ENCODE peak calls at places on chromosomes 2 and 18, in eight cellular contexts. One of them, this sample, is unnamed.
A peak's percentile ranks its signal among the peaks of the same experiment; 100 is the strongest.

GRCh38 chr2:155218945-155219344 is 520.5 kb downstream of the KCNJ3 start:
- DNase-seq in adrenal gland: no peak
- DNase-seq in fibroblast of pulmonary artery: no peak
- DNase-seq in esophagus squamous epithelium: no peak
- DNase-seq in AG10803: no peak
- DNase-seq in A549: no peak
- DNase-seq in GM12865: peak; percentile 16
- DNase-seq in HepG2: no peak
- DNase-seq in this sample: no peak

GRCh38 chr2:136327162-136327852 is 209.4 kb upstream of the CXCR4 start:
- DNase-seq in adrenal gland: no peak
- DNase-seq in fibroblast of pulmonary artery: peak; percentile 10
- DNase-seq in esophagus squamous epithelium: no peak
- DNase-seq in AG10803: no peak
- DNase-seq in A549: no peak
- DNase-seq in GM12865: peak; percentile 93
- DNase-seq in HepG2: no peak
- DNase-seq in this sample: peak; percentile 73

GRCh38 chr2:19474128-19474527 is 115.7 kb upstream of the OSR1 start:
- DNase-seq in adrenal gland: no peak
- DNase-seq in fibroblast of pulmonary artery: peak; percentile 22
- DNase-seq in esophagus squamous epithelium: no peak
- DNase-seq in AG10803: peak; percentile 93
- DNase-seq in A549: no peak
- DNase-seq in GM12865: peak; percentile 63
- DNase-seq in HepG2: no peak
- DNase-seq in this sample: peak; percentile 73

GRCh38 chr2:99028558-99028957 is 92.5 kb upstream of the CRACDL start:
- DNase-seq in adrenal gland: no peak
- DNase-seq in fibroblast of pulmonary artery: no peak
- DNase-seq in esophagus squamous epithelium: no peak
- DNase-seq in AG10803: no peak
- DNase-seq in A549: no peak
- DNase-seq in GM12865: no peak
- DNase-seq in HepG2: no peak
- DNase-seq in this sample: no peak

GRCh38 chr2:11397513-11397912 is 53.1 kb upstream of the ROCK2 start:
- DNase-seq in adrenal gland: no peak
- DNase-seq in fibroblast of pulmonary artery: no peak
- DNase-seq in esophagus squamous epithelium: no peak
- DNase-seq in AG10803: no peak
- DNase-seq in A549: no peak
- DNase-seq in GM12865: no peak
- DNase-seq in HepG2: no peak
- DNase-seq in this sample: no peak

GRCh38 chr2:16314691-16315457 is 350.8 kb downstream of the CYRIA start:
- DNase-seq in adrenal gland: no peak
- DNase-seq in fibroblast of pulmonary artery: no peak
- DNase-seq in esophagus squamous epithelium: no peak
- DNase-seq in AG10803: no peak
- DNase-seq in A549: no peak
- DNase-seq in GM12865: no peak
- DNase-seq in HepG2: no peak
- DNase-seq in this sample: no peak

GRCh38 chr18:66792466-66792865 is 188.6 kb upstream of the CDH19 start:
- DNase-seq in adrenal gland: no peak
- DNase-seq in fibroblast of pulmonary artery: peak; percentile 49
- DNase-seq in esophagus squamous epithelium: no peak
- DNase-seq in AG10803: no peak
- DNase-seq in A549: no peak
- DNase-seq in GM12865: no peak
- DNase-seq in HepG2: no peak
- DNase-seq in this sample: no peak

GRCh38 chr2:177029075-177029474 is 183.5 kb upstream of the HNRNPA3 start:
- DNase-seq in adrenal gland: no peak
- DNase-seq in fibroblast of pulmonary artery: no peak
- DNase-seq in esophagus squamous epithelium: no peak
- DNase-seq in AG10803: no peak
- DNase-seq in A549: no peak
- DNase-seq in GM12865: no peak
- DNase-seq in HepG2: no peak
- DNase-seq in this sample: no peak

GRCh38 chr2:38201784-38202183 is 125.8 kb upstream of the CYP1B1 start:
- DNase-seq in adrenal gland: no peak
- DNase-seq in fibroblast of pulmonary artery: no peak
- DNase-seq in esophagus squamous epithelium: no peak
- DNase-seq in AG10803: no peak
- DNase-seq in A549: no peak
- DNase-seq in GM12865: no peak
- DNase-seq in HepG2: no peak
- DNase-seq in this sample: no peak

GRCh38 chr2:37985333-37985732 is 60.2 kb downstream of the RMDN2 start:
- DNase-seq in adrenal gland: no peak
- DNase-seq in fibroblast of pulmonary artery: peak; percentile 53
- DNase-seq in esophagus squamous epithelium: no peak
- DNase-seq in AG10803: peak; percentile 75
- DNase-seq in A549: no peak
- DNase-seq in GM12865: peak; percentile 35
- DNase-seq in HepG2: no peak
- DNase-seq in this sample: peak; percentile 24

GRCh38 chr2:42859006-42859552 is 66.7 kb upstream of the HAAO start:
- DNase-seq in adrenal gland: peak; percentile 83
- DNase-seq in fibroblast of pulmonary artery: peak; percentile 90
- DNase-seq in esophagus squamous epithelium: no peak
- DNase-seq in AG10803: peak; percentile 73
- DNase-seq in A549: peak; percentile 61
- DNase-seq in GM12865: peak; percentile 77
- DNase-seq in HepG2: peak; percentile 81
- DNase-seq in this sample: peak; percentile 42

GRCh38 chr2:48870503-48870902 is 115.0 kb upstream of the LHCGR start:
- DNase-seq in adrenal gland: no peak
- DNase-seq in fibroblast of pulmonary artery: no peak
- DNase-seq in esophagus squamous epithelium: no peak
- DNase-seq in AG10803: no peak
- DNase-seq in A549: no peak
- DNase-seq in GM12865: no peak
- DNase-seq in HepG2: no peak
- DNase-seq in this sample: no peak

GRCh38 chr2:175441361-175441760 is 259.9 kb upstream of the ATP5MC3 start:
- DNase-seq in adrenal gland: no peak
- DNase-seq in fibroblast of pulmonary artery: no peak
- DNase-seq in esophagus squamous epithelium: no peak
- DNase-seq in AG10803: no peak
- DNase-seq in A549: no peak
- DNase-seq in GM12865: no peak
- DNase-seq in HepG2: no peak
- DNase-seq in this sample: no peak

GRCh38 chr2:219155054-219155644 is 5.5 kb downstream of the NHEJ1 start:
- DNase-seq in adrenal gland: peak; percentile 56
- DNase-seq in fibroblast of pulmonary artery: peak; percentile 85
- DNase-seq in esophagus squamous epithelium: no peak
- DNase-seq in AG10803: peak; percentile 70
- DNase-seq in A549: peak; percentile 64
- DNase-seq in GM12865: peak; percentile 73
- DNase-seq in HepG2: peak; percentile 83
- DNase-seq in this sample: no peak

GRCh38 chr18:64982414-64983096 is 768.3 kb upstream of the CDH7 start:
- DNase-seq in adrenal gland: no peak
- DNase-seq in fibroblast of pulmonary artery: no peak
- DNase-seq in esophagus squamous epithelium: no peak
- DNase-seq in AG10803: no peak
- DNase-seq in A549: no peak
- DNase-seq in GM12865: no peak
- DNase-seq in HepG2: no peak
- DNase-seq in this sample: no peak

GRCh38 chr2:157229572-157229971 is 27.9 kb upstream of the GALNT5 start:
- DNase-seq in adrenal gland: peak; percentile 64
- DNase-seq in fibroblast of pulmonary artery: peak; percentile 71
- DNase-seq in esophagus squamous epithelium: no peak
- DNase-seq in AG10803: peak; percentile 93
- DNase-seq in A549: no peak
- DNase-seq in GM12865: no peak
- DNase-seq in HepG2: no peak
- DNase-seq in this sample: no peak

GRCh38 chr2:54208364-54209240 is 47.4 kb downstream of the TSPYL6 start:
- DNase-seq in adrenal gland: no peak
- DNase-seq in fibroblast of pulmonary artery: peak; percentile 64
- DNase-seq in esophagus squamous epithelium: no peak
- DNase-seq in AG10803: peak; percentile 74
- DNase-seq in A549: no peak
- DNase-seq in GM12865: no peak
- DNase-seq in HepG2: peak; percentile 29
- DNase-seq in this sample: no peak

GRCh38 chr2:104434363-104434792 is 419.5 kb upstream of the POU3F3 start:
- DNase-seq in adrenal gland: no peak
- DNase-seq in fibroblast of pulmonary artery: no peak
- DNase-seq in esophagus squamous epithelium: no peak
- DNase-seq in AG10803: no peak
- DNase-seq in A549: no peak
- DNase-seq in GM12865: peak; percentile 63
- DNase-seq in HepG2: no peak
- DNase-seq in this sample: no peak
- TF ChIP-seq CTCF in adrenal gland: no peak
- TF ChIP-seq CTCF in fibroblast of pulmonary artery: no peak
- TF ChIP-seq CTCF in esophagus squamous epithelium: no peak
- TF ChIP-seq CTCF in AG10803: no peak
- TF ChIP-seq CTCF in A549: no peak
- TF ChIP-seq CTCF in GM12865: no peak
- TF ChIP-seq CTCF in HepG2: no peak
- TF ChIP-seq CTCF in this sample: no peak

GRCh38 chr2:72147971-72148369 is 308 bp upstream of the CYP26B1 start:
- DNase-seq in adrenal gland: no peak
- DNase-seq in fibroblast of pulmonary artery: no peak
- DNase-seq in esophagus squamous epithelium: no peak
- DNase-seq in AG10803: no peak
- DNase-seq in A549: no peak
- DNase-seq in GM12865: no peak
- DNase-seq in HepG2: no peak
- DNase-seq in this sample: no peak

GRCh38 chr2:72150157-72150960 is 2.7 kb upstream of the CYP26B1 start:
- DNase-seq in adrenal gland: peak; percentile 89
- DNase-seq in fibroblast of pulmonary artery: peak; percentile 79
- DNase-seq in esophagus squamous epithelium: no peak
- DNase-seq in AG10803: peak; percentile 66
- DNase-seq in A549: peak; percentile 83
- DNase-seq in GM12865: peak; percentile 65
- DNase-seq in HepG2: peak; percentile 75
- DNase-seq in this sample: peak; percentile 13

GRCh38 chr2:72149556-72150156 is 2.0 kb upstream of the CYP26B1 start:
- DNase-seq in adrenal gland: peak; percentile 24
- DNase-seq in fibroblast of pulmonary artery: no peak
- DNase-seq in esophagus squamous epithelium: no peak
- DNase-seq in AG10803: no peak
- DNase-seq in A549: no peak
- DNase-seq in GM12865: no peak
- DNase-seq in HepG2: no peak
- DNase-seq in this sample: no peak

GRCh38 chr2:72148391-72148974 is 821 bp upstream of the CYP26B1 start:
- DNase-seq in adrenal gland: no peak
- DNase-seq in fibroblast of pulmonary artery: no peak
- DNase-seq in esophagus squamous epithelium: no peak
- DNase-seq in AG10803: no peak
- DNase-seq in A549: no peak
- DNase-seq in GM12865: no peak
- DNase-seq in HepG2: no peak
- DNase-seq in this sample: no peak

GRCh38 chr2:72148975-72149555 is 1.4 kb upstream of the CYP26B1 start:
- DNase-seq in adrenal gland: peak; percentile 28
- DNase-seq in fibroblast of pulmonary artery: peak; percentile 22
- DNase-seq in esophagus squamous epithelium: no peak
- DNase-seq in AG10803: peak; percentile 28
- DNase-seq in A549: no peak
- DNase-seq in GM12865: no peak
- DNase-seq in HepG2: no peak
- DNase-seq in this sample: no peak
- H3K4me3 ChIP-seq in adrenal gland: no peak overlapping the region
- H3K4me3 ChIP-seq in fibroblast of pulmonary artery: peak overlapping the region; percentile 59
- H3K4me3 ChIP-seq in esophagus squamous epithelium: peak overlapping the region; percentile 40
- H3K4me3 ChIP-seq in AG10803: peak overlapping the region; percentile 59
- H3K4me3 ChIP-seq in A549: peak overlapping the region; percentile 61
- H3K4me3 ChIP-seq in GM12865: no peak overlapping the region
- H3K4me3 ChIP-seq in HepG2: peak overlapping the region; percentile 53
- H3K4me3 ChIP-seq in this sample: no peak overlapping the region

GRCh38 chr2:33577084-33577483 is 22.0 kb downstream of the FAM98A start:
- DNase-seq in adrenal gland: no peak
- DNase-seq in fibroblast of pulmonary artery: no peak
- DNase-seq in esophagus squamous epithelium: no peak
- DNase-seq in AG10803: no peak
- DNase-seq in A549: no peak
- DNase-seq in GM12865: no peak
- DNase-seq in HepG2: no peak
- DNase-seq in this sample: no peak

GRCh38 chr2:33577660-33578059 is 21.4 kb downstream of the FAM98A start:
- DNase-seq in adrenal gland: no peak
- DNase-seq in fibroblast of pulmonary artery: peak; percentile 55
- DNase-seq in esophagus squamous epithelium: no peak
- DNase-seq in AG10803: peak; percentile 34
- DNase-seq in A549: no peak
- DNase-seq in GM12865: no peak
- DNase-seq in HepG2: no peak
- DNase-seq in this sample: no peak

GRCh38 chr2:33581857-33582256 is 17.2 kb downstream of the FAM98A start:
- DNase-seq in adrenal gland: no peak
- DNase-seq in fibroblast of pulmonary artery: no peak
- DNase-seq in esophagus squamous epithelium: no peak
- DNase-seq in AG10803: no peak
- DNase-seq in A549: no peak
- DNase-seq in GM12865: no peak
- DNase-seq in HepG2: no peak
- DNase-seq in this sample: no peak

GRCh38 chr2:33583194-33583938 is 15.7 kb downstream of the FAM98A start:
- DNase-seq in adrenal gland: peak; percentile 40
- DNase-seq in fibroblast of pulmonary artery: peak; percentile 65
- DNase-seq in esophagus squamous epithelium: no peak
- DNase-seq in AG10803: peak; percentile 39
- DNase-seq in A549: no peak
- DNase-seq in GM12865: peak; percentile 39
- DNase-seq in HepG2: peak; percentile 36
- DNase-seq in this sample: peak; percentile 5

GRCh38 chr2:33579226-33579625 is 19.9 kb downstream of the FAM98A start:
- DNase-seq in adrenal gland: no peak
- DNase-seq in fibroblast of pulmonary artery: no peak
- DNase-seq in esophagus squamous epithelium: no peak
- DNase-seq in AG10803: peak; percentile 17
- DNase-seq in A549: no peak
- DNase-seq in GM12865: no peak
- DNase-seq in HepG2: no peak
- DNase-seq in this sample: no peak
- TF ChIP-seq CTCF in adrenal gland: no peak
- TF ChIP-seq CTCF in fibroblast of pulmonary artery: no peak
- TF ChIP-seq CTCF in esophagus squamous epithelium: no peak
- TF ChIP-seq CTCF in AG10803: no peak
- TF ChIP-seq CTCF in A549: no peak
- TF ChIP-seq CTCF in GM12865: no peak
- TF ChIP-seq CTCF in HepG2: no peak
- TF ChIP-seq CTCF in this sample: no peak

DNA sequence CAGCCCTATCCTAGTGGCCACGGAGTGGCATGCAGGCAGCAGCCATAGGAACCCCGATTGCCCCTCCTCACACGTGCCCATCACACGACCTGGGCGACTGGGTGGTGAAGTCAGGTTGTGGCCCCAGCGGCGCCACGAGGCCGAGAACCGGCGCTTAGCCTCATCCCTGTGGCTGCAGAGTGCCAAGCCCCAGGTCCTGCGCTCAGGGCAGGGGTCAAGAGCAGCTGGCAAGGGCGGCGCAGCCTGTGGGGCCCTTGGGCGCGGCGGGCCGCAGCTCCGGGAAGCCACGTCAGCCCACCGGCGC is 73.3 kb downstream of the RPIA start:
- DNase-seq in adrenal gland: no peak
- DNase-seq in fibroblast of pulmonary artery: no peak
- DNase-seq in esophagus squamous epithelium: no peak
- DNase-seq in AG10803: no peak
- DNase-seq in A549: no peak
- DNase-seq in GM12865: no peak
- DNase-seq in HepG2: no peak
- DNase-seq in this sample: no peak
- H3K4me3 ChIP-seq in adrenal gland: no peak overlapping the region
- H3K4me3 ChIP-seq in fibroblast of pulmonary artery: no peak overlapping the region
- H3K4me3 ChIP-seq in esophagus squamous epithelium: no peak overlapping the region
- H3K4me3 ChIP-seq in AG10803: no peak overlapping the region
- H3K4me3 ChIP-seq in A549: no peak overlapping the region
- H3K4me3 ChIP-seq in GM12865: no peak overlapping the region
- H3K4me3 ChIP-seq in HepG2: no peak overlapping the region
- H3K4me3 ChIP-seq in this sample: peak overlapping the region; percentile 60

This sample was measured in GM12864.